ENCODE peak calls at places on chromosomes 3 and 15, in four cellular contexts. F, A, Q and E are unnamed samples.

GRCh38 chr3:87359807-87360206 is 83.4 kb upstream of the POU1F1 start:
- DNase-seq in F (no peak), A (no peak), Q (no peak), E (no peak)

GRCh38 chr3:153734777-153735551 is 386.2 kb upstream of the ARHGEF26 start:
- DNase-seq in F (no peak), Q (no peak), A (no peak), E (no peak)

GRCh38 chr3:195762611-195763247 is 42.0 kb downstream of the MUC20 start:
- DNase-seq in F (no peak), Q (no peak), A (no peak), E (no peak)

GRCh38 chr3:41418961-41419691 is 219.8 kb downstream of the CTNNB1 start:
- DNase-seq in A (peak), Q (no peak), F (no peak), E (no peak)

GRCh38 chr15:62766599-62766998 is 275.9 kb upstream of the TPM1 start:
- DNase-seq in Q (no peak), F (no peak), A (no peak), E (no peak)

GRCh38 chr15:55661431-55661830 is 73.3 kb upstream of the PYGO1 start:
- DNase-seq in Q (no peak), F (peak), A (no peak), E (no peak)

GRCh38 chr3:62703423-62704167 is 171.6 kb downstream of the CADPS start:
- DNase-seq in A (no peak), F (no peak), Q (no peak), E (no peak)

GRCh38 chr3:117439812-117440211 is 730.2 kb downstream of the TUSC7 start:
- DNase-seq in A (no peak), F (no peak), Q (no peak), E (no peak)

GRCh38 chr15:74382004-74382816 is 14.8 kb upstream of the CYP11A1 start:
- DNase-seq in Q (no peak), A (peak), F (peak), E (peak)

GRCh38 chr3:150142936-150143335 is 172.2 kb upstream of the PFN2 start:
- DNase-seq in F (no peak), Q (no peak), A (no peak), E (no peak)

GRCh38 chr3:28173831-28174230 is 67.6 kb upstream of the CMC1 start:
- DNase-seq in A (no peak), F (no peak), Q (no peak), E (no peak)

GRCh38 chr3:179181021-179181472 is 32.9 kb downstream of the PIK3CA start:
- DNase-seq in Q (no peak), F (peak), A (peak), E (peak)

GRCh38 chr3:139548801-139549200 is 9.3 kb upstream of the RBP1 start:
- DNase-seq in Q (no peak), A (no peak), F (no peak), E (no peak)

GRCh38 chr15:101276501-101277037 is 716 bp downstream of the SELENOS start:
- DNase-seq in F (peak), Q (no peak), A (no peak), E (no peak)

GRCh38 chr3:161821591-161821990 is 325.0 kb downstream of the OTOL1 start:
- DNase-seq in F (no peak), A (no peak), Q (no peak), E (no peak)

GRCh38 chr3:142152349-142152748 is 3.0 kb upstream of the TFDP2 start:
- DNase-seq in F (no peak), A (no peak), Q (no peak), E (no peak)

GRCh38 chr3:16667633-16668032 is 62.4 kb upstream of the DAZL start:
- DNase-seq in A (no peak), Q (no peak), F (no peak), E (no peak)

GRCh38 chr15:75195122-75195765 is 6.4 kb upstream of the C15orf39 start:
- DNase-seq in F (no peak), A (no peak), Q (no peak), E (no peak)

GRCh38 chr3:71616571-71617021 is 33.1 kb upstream of the FOXP1 start:
- DNase-seq in F (no peak), A (no peak), Q (no peak), E (no peak)

GRCh38 chr3:14183015-14183577 is 4.5 kb downstream of the LSM3 start:
- DNase-seq in Q (no peak), A (no peak), F (no peak), E (no peak)

GRCh38 chr3:190303887-190304286 is 18.4 kb downstream of the CLDN1 start:
- DNase-seq in Q (no peak), F (no peak), A (no peak), E (no peak)

GRCh38 chr15:71338251-71338650 is 223.0 kb downstream of the THSD4 start:
- DNase-seq in F (no peak), Q (no peak), A (no peak), E (no peak)

GRCh38 chr3:15778332-15778858 is 19.4 kb downstream of the ANKRD28 start:
- DNase-seq in A (no peak), Q (no peak), F (no peak), E (no peak)

GRCh38 chr3:7589526-7589925 is 728.6 kb downstream of the GRM7 start:
- DNase-seq in A (no peak), F (no peak), Q (no peak), E (no peak)

GRCh38 chr15:78873796-78874761 is 1.4 kb downstream of the MORF4L1 start:
- DNase-seq in A (no peak), Q (no peak), F (peak), E (no peak)

GRCh38 chr3:141410861-141411771 is 42.8 kb downstream of the ZBTB38 start:
- DNase-seq in A (no peak), Q (no peak), F (peak), E (no peak)

GRCh38 chr3:15572138-15572537 is 29.2 kb downstream of the HACL1 start:
- DNase-seq in Q (no peak), F (no peak), A (no peak), E (no peak)

GRCh38 chr15:59169337-59169736 is 37.3 kb upstream of the LDHAL6B start:
- DNase-seq in F (no peak), A (peak), Q (no peak), E (no peak)

GRCh38 chr3:175002732-175003143 is 143.6 kb downstream of the NAALADL2 start:
- DNase-seq in Q (no peak), A (peak), F (no peak), E (no peak)

GRCh38 chr3:2978977-2979732 is 131.0 kb downstream of the IL5RA start:
- DNase-seq in A (no peak), Q (no peak), F (no peak), E (no peak)

GRCh38 chr3:195081242-195081963 is 189.6 kb downstream of the XXYLT1 start:
- DNase-seq in Q (no peak), F (no peak), A (no peak), E (no peak)

GRCh38 chr15:88834211-88834812 is 31.1 kb downstream of the ACAN start:
- DNase-seq in A (peak), F (peak), Q (no peak), E (peak)

GRCh38 chr3:172190980-172191379 is 151.6 kb downstream of the FNDC3B start:
- DNase-seq in A (no peak), Q (no peak), F (no peak), E (no peak)

GRCh38 chr3:188829577-188829976 is 342.2 kb upstream of the TPRG1 start:
- DNase-seq in F (no peak), A (no peak), Q (no peak), E (no peak)

GRCh38 chr3:49668861-49669260 is 5.3 kb upstream of the APEH start:
- DNase-seq in F (no peak), Q (no peak), A (no peak), E (no peak)

GRCh38 chr3:149384911-149385321 is 7.5 kb upstream of the TM4SF1 start:
- DNase-seq in Q (no peak), F (no peak), A (peak), E (no peak)

GRCh38 chr15:32965897-32966296 is 228.6 kb downstream of the FMN1 start:
- DNase-seq in F (no peak), Q (no peak), A (no peak), E (no peak)

GRCh38 chr3:148861277-148861869 is 3.7 kb upstream of the CPA3 start:
- DNase-seq in F (peak), A (peak), Q (peak), E (peak)

GRCh38 chr3:187914231-187914630 is 169.0 kb upstream of the BCL6 start:
- DNase-seq in F (no peak), A (no peak), Q (no peak), E (no peak)

GRCh38 chr3:117998071-117998470 is 1036.6 kb downstream of the IGSF11 start:
- DNase-seq in Q (no peak), A (no peak), F (no peak), E (no peak)

DNA sequence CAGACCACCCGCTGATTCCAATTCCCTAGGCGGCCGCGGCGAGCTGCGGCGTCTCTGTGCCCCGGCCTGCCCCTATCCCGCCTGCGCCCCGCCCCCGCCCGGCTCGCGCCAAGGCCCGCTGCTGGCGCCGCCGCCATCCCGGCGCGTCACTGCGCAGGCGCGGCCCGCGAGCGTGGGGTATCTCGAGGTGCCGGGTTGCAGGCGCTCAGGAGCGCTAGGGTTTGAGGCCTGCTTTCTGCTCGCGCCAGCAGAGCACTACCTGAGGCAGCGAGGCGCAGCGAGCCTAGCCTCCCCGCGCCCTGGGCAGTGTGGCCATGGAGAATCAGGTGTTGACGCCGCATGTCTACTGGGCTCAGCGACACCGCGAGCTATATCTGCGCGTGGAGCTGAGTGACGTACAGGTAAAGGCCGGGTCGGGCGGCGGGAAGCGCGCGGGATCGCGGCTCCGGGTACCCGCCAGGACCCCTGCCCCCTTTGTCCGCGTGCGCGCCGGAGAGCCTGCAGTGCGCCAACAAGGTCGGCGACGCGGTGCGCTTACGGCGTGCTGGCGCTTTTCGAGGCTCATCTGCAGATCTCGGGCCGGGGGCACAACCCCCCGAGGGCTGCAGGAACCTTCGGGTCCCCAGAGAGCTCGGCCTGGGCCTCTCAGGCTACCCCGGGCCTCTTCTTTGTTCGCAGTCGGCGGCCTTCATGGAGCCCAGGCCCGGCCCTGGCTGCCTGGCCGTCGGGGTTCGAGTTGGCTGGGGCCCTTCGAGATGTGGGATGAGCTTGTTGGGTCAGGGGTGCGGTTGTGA is at the start of gene HACD3:
- DNase-seq in A (peak), Q (peak), F (peak), E (peak)
- TF ChIP-seq CTCF in A (no peak), Q (no peak), F (no peak), E (no peak)

DNA sequence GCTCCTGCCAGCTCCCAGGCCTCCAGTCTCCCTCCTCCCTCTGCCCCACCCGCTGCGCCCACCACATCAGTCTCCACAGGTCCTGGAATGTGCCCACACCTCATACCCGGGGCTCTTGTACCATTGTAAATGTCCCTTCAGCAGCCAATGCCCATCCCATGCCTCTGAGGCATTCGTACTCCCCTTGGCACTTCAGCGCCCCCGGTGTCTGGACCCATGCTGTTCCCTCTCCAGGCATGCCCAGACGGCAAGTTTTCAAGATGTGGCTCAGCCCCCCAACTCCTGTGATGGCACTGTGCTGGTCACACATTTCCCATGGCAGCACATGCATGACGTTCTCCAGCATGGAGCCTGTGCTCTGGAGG is 13.3 kb downstream of the PLXND1 start:
- DNase-seq in Q (no peak), F (no peak), A (no peak), E (no peak)
- TF ChIP-seq CTCF in Q (no peak), F (peak), A (no peak), E (no peak)

GRCh38 chr15:44801368-44801767 is 65.0 kb downstream of the TRIM69 start:
- DNase-seq in F (no peak), A (no peak), Q (no peak), E (no peak)

GRCh38 chr15:44802336-44802735 is 66.0 kb downstream of the TRIM69 start:
- DNase-seq in A (no peak), F (peak), Q (no peak), E (no peak)

GRCh38 chr15:44801797-44802196 is 65.5 kb downstream of the TRIM69 start:
- DNase-seq in F (no peak), Q (no peak), A (no peak), E (no peak)

GRCh38 chr15:44796508-44796907 is 60.2 kb downstream of the TRIM69 start:
- DNase-seq in Q (no peak), F (no peak), A (no peak), E (no peak)

GRCh38 chr15:44798815-44799214 is 62.5 kb downstream of the TRIM69 start:
- DNase-seq in Q (no peak), A (no peak), F (peak), E (no peak)
- TF ChIP-seq CTCF in Q (peak), A (peak), F (peak), E (peak)

DNA sequence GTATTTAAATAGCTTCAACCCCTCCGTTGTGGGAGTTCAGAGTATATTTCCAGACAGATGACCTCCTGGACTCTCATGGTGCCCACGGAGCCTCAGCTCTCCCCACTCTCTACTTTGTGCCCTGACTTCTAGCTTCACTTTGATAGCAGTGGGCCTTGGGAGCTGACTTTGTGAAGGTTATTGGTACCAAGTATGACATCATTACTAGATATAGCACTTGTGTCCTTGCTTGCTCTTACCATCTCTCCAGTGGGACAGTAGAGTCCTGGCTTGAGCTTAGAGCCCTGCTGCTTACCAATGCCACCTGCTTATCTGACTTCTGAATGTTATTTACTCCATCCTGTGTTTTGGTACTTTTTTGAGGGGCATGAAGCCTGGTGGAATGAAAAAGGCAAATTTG is 53.4 kb downstream of the PPM1L start:
- DNase-seq in Q (no peak), F (no peak), A (no peak), E (no peak)
- TF ChIP-seq CTCF in Q (no peak), F (no peak), A (no peak), E (no peak)

DNA sequence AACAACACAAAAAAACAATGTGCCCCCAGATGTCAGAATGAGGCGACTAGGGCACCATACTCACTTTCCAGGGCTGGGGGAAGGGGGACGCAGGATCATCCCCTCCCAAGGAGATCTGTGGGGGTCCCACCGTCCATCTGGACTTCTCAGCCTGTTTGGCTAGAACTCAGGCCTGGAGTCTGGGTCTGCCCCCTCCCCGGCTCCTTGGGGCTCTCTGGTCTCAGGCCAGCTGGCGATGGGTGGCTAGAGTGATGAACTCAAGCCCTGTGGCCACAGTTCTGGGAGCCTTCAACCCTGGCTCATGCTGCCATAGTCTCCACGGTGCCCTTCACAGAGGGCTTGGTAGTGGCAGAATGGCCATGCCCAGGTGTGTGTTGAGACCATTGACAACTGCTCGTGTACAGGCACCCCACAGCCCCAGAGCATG is 13.6 kb downstream of the ZBTB47 start:
- DNase-seq in Q (no peak), A (no peak), F (no peak), E (no peak)
- TF ChIP-seq CTCF in Q (no peak), A (no peak), F (no peak), E (no peak)

DNA sequence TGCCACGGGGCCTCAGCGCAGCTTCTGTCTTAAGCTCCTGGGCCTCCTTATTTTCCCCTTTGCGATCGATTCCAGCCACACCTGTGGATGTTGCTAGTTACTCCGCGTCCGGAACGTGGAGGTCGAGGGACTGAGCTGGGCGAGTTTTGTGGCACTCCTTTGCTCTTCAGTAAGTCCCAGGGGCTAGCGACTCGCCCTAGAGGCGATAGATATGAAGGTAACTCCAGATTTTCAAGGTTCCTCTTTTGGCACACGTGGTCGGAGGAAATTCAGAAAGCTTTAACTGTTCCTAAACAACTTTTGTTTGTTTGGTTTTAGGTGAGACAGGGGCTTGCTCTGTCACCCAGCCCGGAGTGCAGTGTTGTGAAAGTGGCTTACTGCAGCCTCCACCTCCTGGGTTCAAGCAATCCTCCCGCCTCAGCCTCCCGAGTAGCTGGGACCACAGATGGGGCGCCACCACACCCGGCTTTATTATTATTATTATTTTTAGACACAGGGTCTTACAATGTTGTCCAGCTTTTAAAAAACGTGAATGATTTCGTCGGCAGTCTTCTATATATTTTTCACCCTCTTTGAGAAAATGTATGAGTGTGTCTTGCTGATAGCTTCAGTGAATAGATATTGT is 657 bp downstream of the MFSD1 start:
- DNase-seq in Q (no peak), F (peak), A (no peak), E (no peak)
- TF ChIP-seq CTCF in Q (no peak), F (no peak), A (no peak), E (no peak)